ENCODE peak calls at places on chromosomes 7 and 10, in nine cellular contexts. W is A549; H is endothelial cell; F is HFF-Myc; D is naive thymus-derived CD8-positive, alpha-beta T cell; A is BJ; C is hippocampal formation; U is astrocyte of the cerebellum; B is NCI-H345. E is an unnamed sample.

GRCh38 chr10:91424016-91424415 is 13.9 kb downstream of the HECTD2 start:
- DNase-seq in U (no peak), H (no peak), W (no peak), A (no peak), B (no peak), D (no peak), F (no peak), C (no peak), E (no peak)

GRCh38 chr7:141748401-141748800 is 10.2 kb downstream of the SSBP1 start:
- DNase-seq in D (no peak), B (no peak), A (no peak), W (no peak), H (no peak), F (no peak), C (no peak), U (no peak), E (no peak)

GRCh38 chr10:75469018-75469616 is 37.7 kb downstream of the LRMDA start:
- DNase-seq in H (no peak), F (peak), U (peak), W (peak), D (no peak), B (no peak), A (peak), C (no peak), E (no peak)

GRCh38 chr10:68901106-68901927 is at the start of gene DDX50:
- DNase-seq in D (peak), W (peak), F (peak), U (peak), A (peak), B (peak), H (peak), C (peak), E (no peak)

GRCh38 chr10:13348216-13349017 is at the start of gene SEPHS1:
- DNase-seq in F (peak), A (no peak), H (peak), D (peak), U (no peak), B (peak), W (peak), C (peak), E (peak)

GRCh38 chr10:63542835-63543575 is 21.8 kb downstream of the REEP3 start:
- DNase-seq in B (no peak), H (no peak), F (no peak), C (no peak), U (no peak), A (no peak), D (no peak), W (no peak), E (no peak)

GRCh38 chr10:30435068-30435422 is 1.1 kb downstream of the MAP3K8 start:
- DNase-seq in A (no peak), C (no peak), D (no peak), F (no peak), B (no peak), H (no peak), W (no peak), U (no peak), E (peak)

GRCh38 chr7:30765359-30765758 is 5.9 kb upstream of the MINDY4 start:
- DNase-seq in A (no peak), B (no peak), H (no peak), C (no peak), U (no peak), F (no peak), D (no peak), W (no peak), E (no peak)

GRCh38 chr7:81070956-81071355 is 152.1 kb upstream of the SEMA3C start:
- DNase-seq in C (no peak), D (no peak), A (no peak), H (no peak), B (no peak), W (no peak), F (no peak), U (no peak), E (no peak)

GRCh38 chr7:7449055-7449454 is 86.6 kb downstream of the COL28A1 start:
- DNase-seq in W (no peak), U (no peak), H (no peak), A (no peak), D (no peak), C (no peak), F (no peak), B (no peak), E (no peak)

GRCh38 chr7:18437086-18437485 is 58.5 kb upstream of the HDAC9 start:
- DNase-seq in C (no peak), U (no peak), H (no peak), A (no peak), F (no peak), D (no peak), B (no peak), W (no peak), E (no peak)

GRCh38 chr10:132458595-132459251 is 61.7 kb downstream of the PWWP2B start:
- DNase-seq in D (peak), W (peak), F (no peak), C (no peak), B (peak), A (no peak), H (peak), U (no peak), E (peak)

GRCh38 chr7:114574384-114574783 is 159.8 kb downstream of the FOXP2 start:
- DNase-seq in H (no peak), F (no peak), W (no peak), A (no peak), D (no peak), U (peak), B (no peak), C (no peak), E (no peak)

GRCh38 chr10:34707656-34708055 is 107.4 kb downstream of the PARD3 start:
- DNase-seq in W (no peak), B (no peak), A (no peak), C (no peak), F (no peak), D (no peak), U (no peak), H (no peak), E (no peak)

GRCh38 chr7:47625861-47626444 is 44.0 kb upstream of the TNS3 start:
- DNase-seq in A (no peak), U (peak), W (no peak), H (no peak), D (peak), B (peak), F (no peak), C (no peak), E (no peak)

GRCh38 chr10:83724471-83725241 is 414.7 kb upstream of the GHITM start:
- DNase-seq in W (no peak), A (no peak), D (no peak), C (no peak), F (no peak), U (no peak), H (no peak), B (no peak), E (no peak)

GRCh38 chr7:2922866-2923265 is 78.8 kb upstream of the GNA12 start:
- DNase-seq in H (no peak), C (no peak), F (no peak), U (no peak), W (no peak), A (no peak), B (no peak), D (no peak), E (no peak)

GRCh38 chr10:112960151-112960681 is 10.2 kb downstream of the TCF7L2 start:
- DNase-seq in A (no peak), D (no peak), W (no peak), C (no peak), F (no peak), H (no peak), U (no peak), B (no peak), E (no peak)

GRCh38 chr7:48522692-48523091 is 351.4 kb downstream of the ABCA13 start:
- DNase-seq in H (no peak), W (no peak), A (no peak), B (no peak), C (no peak), D (no peak), F (no peak), U (no peak), E (no peak)

GRCh38 chr7:445563-446288 is 73.9 kb downstream of the PDGFA start:
- DNase-seq in C (no peak), W (no peak), B (no peak), F (no peak), D (no peak), A (no peak), U (no peak), H (no peak), E (no peak)

GRCh38 chr10:17626656-17627055 is 9.5 kb upstream of the HACD1 start:
- DNase-seq in U (no peak), C (no peak), F (no peak), H (no peak), A (no peak), W (no peak), B (no peak), D (no peak), E (no peak)

GRCh38 chr7:107321611-107322010 is 148.2 kb upstream of the GPR22 start:
- DNase-seq in A (no peak), H (no peak), D (no peak), F (no peak), C (no peak), W (no peak), U (no peak), B (no peak), E (no peak)

GRCh38 chr7:115221484-115221883 is 299.6 kb downstream of the MDFIC start:
- DNase-seq in C (no peak), A (peak), H (no peak), B (no peak), F (no peak), U (no peak), W (no peak), D (no peak), E (no peak)

GRCh38 chr7:142088022-142088714 is 23.4 kb upstream of the MGAM2 start:
- DNase-seq in D (no peak), U (no peak), C (peak), A (no peak), W (no peak), H (no peak), B (peak), F (no peak), E (no peak)

GRCh38 chr10:49446031-49446430 is 50.1 kb upstream of the DRGX start:
- DNase-seq in U (no peak), F (peak), D (no peak), H (no peak), W (no peak), B (no peak), C (no peak), A (no peak), E (no peak)

GRCh38 chr10:35304649-35305048 is 31.7 kb upstream of the CCNY start:
- DNase-seq in D (no peak), B (no peak), U (no peak), F (no peak), H (no peak), A (no peak), W (no peak), C (no peak), E (no peak)

GRCh38 chr7:134804351-134804750 is 24.9 kb downstream of the CALD1 start:
- DNase-seq in C (no peak), D (no peak), B (no peak), A (no peak), H (no peak), U (no peak), F (no peak), W (no peak), E (no peak)

GRCh38 chr7:73908123-73908611 is 47.2 kb downstream of the TMEM270 start:
- DNase-seq in W (no peak), C (no peak), D (no peak), A (no peak), U (no peak), H (no peak), B (no peak), F (no peak), E (no peak)

GRCh38 chr7:41979834-41980307 is 257.1 kb downstream of the GLI3 start:
- DNase-seq in W (peak), F (no peak), U (peak), H (peak), B (no peak), C (no peak), A (no peak), D (no peak), E (peak)

GRCh38 chr7:75991531-75992082 is 2.8 kb downstream of the TMEM120A start:
- DNase-seq in A (no peak), W (no peak), F (no peak), U (no peak), C (no peak), B (no peak), H (no peak), D (peak), E (no peak)

GRCh38 chr10:17673517-17674051 is 29.6 kb downstream of the STAM start:
- DNase-seq in F (peak), A (peak), B (no peak), C (no peak), W (peak), H (no peak), D (no peak), U (peak), E (peak)

GRCh38 chr7:7018290-7018689 is 164.1 kb upstream of the C1GALT1 start:
- DNase-seq in H (no peak), C (no peak), F (no peak), U (no peak), B (no peak), A (no peak), W (no peak), D (no peak), E (no peak)